ENCODE peak calls at places on chromosomes 2 and 18, in four cellular contexts. K, T, X and Q are unnamed samples.

GRCh38 chr2:101809656-101810055 is 112.1 kb downstream of the MAP4K4 start:
- DNase-seq in K (no peak), T (no peak), X (no peak), Q (no peak)

GRCh38 chr2:28869494-28870145 is 489 bp downstream of the TRMT61B start:
- DNase-seq in K (no peak), T (no peak), X (no peak), Q (no peak)

GRCh38 chr2:203783496-203784203 is 77.2 kb downstream of the CD28 start:
- DNase-seq in K (no peak), T (no peak), X (peak), Q (no peak)

GRCh38 chr2:70258532-70258875 is 567 bp downstream of the PCYOX1 start:
- DNase-seq in K (no peak), T (no peak), X (peak), Q (no peak)

GRCh38 chr18:7568426-7568825 is 1.3 kb downstream of the PTPRM start:
- DNase-seq in K (no peak), T (no peak), X (peak), Q (no peak)

GRCh38 chr2:177573120-177573519 is 180.5 kb downstream of the AGPS start:
- DNase-seq in K (no peak), T (no peak), X (no peak), Q (no peak)

GRCh38 chr18:62566199-62566598 is 43.4 kb downstream of the ZCCHC2 start:
- DNase-seq in K (peak), T (no peak), X (peak), Q (peak)

GRCh38 chr2:135638825-135639224 is 102.8 kb upstream of the UBXN4 start:
- DNase-seq in K (no peak), T (no peak), X (no peak), Q (no peak)

GRCh38 chr18:23291456-23292205 is 156.3 kb downstream of the CABLES1 start:
- DNase-seq in K (no peak), T (no peak), X (no peak), Q (no peak)

GRCh38 chr2:187435756-187436155 is 12.3 kb downstream of the CALCRL start:
- DNase-seq in K (no peak), T (no peak), X (no peak), Q (no peak)

GRCh38 chr2:101151141-101151858 is at the start of gene TBC1D8:
- DNase-seq in K (peak), T (peak), X (peak), Q (peak)

GRCh38 chr2:164903214-164903613 is 52.1 kb downstream of the SLC38A11 start:
- DNase-seq in K (no peak), T (no peak), X (no peak), Q (no peak)

GRCh38 chr18:3452750-3453539 is 3.0 kb downstream of the TGIF1 start:
- DNase-seq in K (no peak), T (no peak), X (no peak), Q (no peak)

GRCh38 chr2:134679740-134680139 is 39.1 kb downstream of the TMEM163 start:
- DNase-seq in K (no peak), T (peak), X (no peak), Q (no peak)

GRCh38 chr18:3281456-3282400 is 19.8 kb downstream of the MYL12B start:
- DNase-seq in K (peak), T (peak), X (peak), Q (no peak)

GRCh38 chr2:226477221-226478120 is 322.1 kb downstream of the IRS1 start:
- DNase-seq in K (no peak), T (no peak), X (no peak), Q (no peak)

GRCh38 chr18:25561923-25562322 is 210.0 kb upstream of the ZNF521 start:
- DNase-seq in K (peak), T (peak), X (peak), Q (no peak)

GRCh38 chr18:47174545-47175116 is 1.5 kb downstream of the IER3IP1 start:
- DNase-seq in K (no peak), T (no peak), X (no peak), Q (no peak)
- TF ChIP-seq PHF8 in K (no peak), T (no peak), X (no peak), Q (no peak)

DNA sequence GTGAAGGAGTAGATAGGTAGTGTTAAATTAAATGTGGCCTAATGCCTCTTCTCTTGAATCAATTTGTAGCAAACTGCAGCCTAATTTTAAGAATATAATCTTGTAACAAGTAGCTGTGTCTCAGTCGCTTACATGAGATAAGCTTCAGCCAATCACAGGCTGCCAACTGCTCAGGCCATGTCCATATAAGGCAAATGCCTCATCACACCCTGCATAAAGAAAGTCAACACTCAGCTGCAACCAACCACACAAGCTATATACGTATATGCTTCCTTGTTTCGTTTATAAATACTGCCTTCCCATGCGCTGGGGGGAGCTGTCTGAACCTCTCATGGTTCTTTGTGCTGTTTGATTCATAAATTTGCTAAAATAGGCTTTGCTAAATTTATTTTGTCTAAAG is 476.3 kb downstream of the TRIB2 start:
- DNase-seq in K (no peak), T (no peak), X (no peak), Q (no peak)
- TF ChIP-seq PHF8 in K (no peak), T (no peak), X (no peak), Q (no peak)

GRCh38 chr2:152454391-152454790 is 119.4 kb downstream of the FMNL2 start:
- DNase-seq in K (no peak), T (no peak), X (no peak), Q (no peak)
- TF ChIP-seq PHF8 in K (no peak), T (no peak), X (no peak), Q (no peak)

GRCh38 chr18:56374005-56374655 is 264.3 kb downstream of the TXNL1 start:
- DNase-seq in K (peak), T (no peak), X (no peak), Q (no peak)
- TF ChIP-seq PHF8 in K (no peak), T (no peak), X (no peak), Q (no peak)

GRCh38 chr2:3487432-3487831 is 31.9 kb downstream of the ADI1 start:
- DNase-seq in K (no peak), T (no peak), X (no peak), Q (no peak)
- TF ChIP-seq PHF8 in K (no peak), T (no peak), X (no peak), Q (no peak)